ENCODE peak calls at places on chromosomes 7 and 10, in seven cellular contexts. J, U, L, B, S, W and H are unnamed samples.

GRCh38 chr10:59362184-59362966 is at the start of gene FAM13C:
- DNase-seq in S (peak), L (peak), W (peak), U (peak), J (peak), B (peak), H (peak)

GRCh38 chr10:16943301-16944080 is 126.3 kb upstream of the RSU1 start:
- DNase-seq in W (no peak), S (no peak), B (no peak), U (no peak), J (no peak), L (no peak), H (no peak)

GRCh38 chr7:74535951-74536356 is 82.2 kb downstream of the GTF2IRD1 start:
- DNase-seq in L (no peak), B (no peak), W (no peak), S (no peak), J (no peak), U (no peak), H (no peak)

GRCh38 chr7:152762056-152762455 is 2.5 kb downstream of the ACTR3B start:
- DNase-seq in W (no peak), U (no peak), L (no peak), B (no peak), S (no peak), J (no peak), H (no peak)

GRCh38 chr10:25191162-25191895 is 16.5 kb downstream of the GPR158 start:
- DNase-seq in J (no peak), S (no peak), U (no peak), W (no peak), L (no peak), B (no peak), H (no peak)

GRCh38 chr7:142916508-142916907 is 17.0 kb downstream of the TRPV5 start:
- DNase-seq in L (no peak), S (no peak), U (no peak), B (no peak), W (no peak), J (no peak), H (no peak)

GRCh38 chr10:26216949-26217395 is 398 bp downstream of the GAD2 start:
- DNase-seq in U (no peak), B (no peak), W (no peak), S (no peak), L (no peak), J (peak), H (no peak)

GRCh38 chr10:6299743-6300105 is 97.0 kb downstream of the PFKFB3 start:
- DNase-seq in B (no peak), U (no peak), S (no peak), W (no peak), J (no peak), L (no peak), H (no peak)

GRCh38 chr7:54015251-54015650 is 526.9 kb upstream of the VSTM2A start:
- DNase-seq in U (no peak), J (no peak), S (no peak), B (no peak), W (peak), L (no peak), H (no peak)

GRCh38 chr7:100674441-100675407 is 1.2 kb downstream of the GNB2 start:
- DNase-seq in B (peak), W (no peak), J (peak), L (no peak), S (no peak), U (no peak), H (no peak)

GRCh38 chr10:49094707-49095106 is 20.6 kb downstream of the VSTM4 start:
- DNase-seq in L (no peak), B (no peak), U (no peak), W (no peak), S (no peak), J (no peak), H (peak)

GRCh38 chr7:114426824-114427223 is 12.2 kb downstream of the FOXP2 start:
- DNase-seq in L (peak), J (no peak), U (no peak), B (no peak), W (no peak), S (no peak), H (no peak)

GRCh38 chr7:122844191-122844988 is 41.9 kb downstream of the CADPS2 start:
- DNase-seq in W (no peak), L (no peak), J (no peak), B (no peak), U (no peak), S (no peak), H (no peak)

GRCh38 chr7:133641436-133641835 is 388.6 kb downstream of the EXOC4 start:
- DNase-seq in U (no peak), W (no peak), B (no peak), L (no peak), J (no peak), S (no peak), H (no peak)

GRCh38 chr7:133646493-133647154 is 393.7 kb downstream of the EXOC4 start:
- DNase-seq in B (no peak), U (no peak), L (no peak), J (no peak), W (no peak), S (no peak), H (no peak)

GRCh38 chr7:133645870-133646492 is 393.1 kb downstream of the EXOC4 start:
- DNase-seq in U (no peak), W (no peak), L (no peak), B (no peak), J (no peak), S (no peak), H (no peak)

GRCh38 chr7:133638835-133639234 is 386.0 kb downstream of the EXOC4 start:
- DNase-seq in S (no peak), B (no peak), J (no peak), W (no peak), L (no peak), U (no peak), H (no peak)

GRCh38 chr7:133642907-133643306 is 390.0 kb downstream of the EXOC4 start:
- DNase-seq in B (no peak), S (no peak), L (no peak), J (no peak), W (peak), U (no peak), H (no peak)
- TF ChIP-seq CTCF in B (no peak), S (no peak), L (no peak), J (no peak), W (no peak), U (no peak), H (no peak)

GRCh38 chr10:88594482-88594881 is 7.9 kb downstream of the LIPJ start:
- DNase-seq in L (no peak), B (no peak), S (no peak), W (no peak), U (no peak), J (no peak), H (no peak)

GRCh38 chr10:88592425-88592824 is 5.9 kb downstream of the LIPJ start:
- DNase-seq in U (no peak), L (no peak), S (no peak), W (peak), J (no peak), B (no peak), H (no peak)

DNA sequence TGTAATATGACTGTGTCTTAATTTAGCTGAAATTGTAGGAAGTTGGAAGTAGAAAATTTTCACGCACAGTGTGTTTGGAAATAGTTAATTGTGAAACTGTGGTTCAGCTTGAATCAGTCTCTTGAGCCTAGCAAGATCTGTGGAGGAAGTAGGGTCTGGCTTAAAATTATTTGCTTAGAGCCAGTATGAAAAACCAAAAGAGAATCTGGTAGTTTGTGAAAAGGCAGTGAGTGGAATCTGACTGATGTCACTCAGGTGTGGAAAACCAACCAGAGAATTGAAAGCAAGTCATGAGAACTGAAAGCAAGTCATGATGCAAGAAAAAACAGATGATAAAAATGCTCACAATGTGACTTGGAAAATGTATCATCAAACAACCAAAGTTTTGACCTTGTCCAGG is 11.5 kb downstream of the LIPJ start:
- DNase-seq in U (no peak), B (no peak), W (no peak), J (peak), L (peak), S (no peak), H (no peak)
- TF ChIP-seq CTCF in U (no peak), B (no peak), W (no peak), J (no peak), L (no peak), S (no peak), H (no peak)

GRCh38 chr7:31129067-31129466 is 77.0 kb downstream of the ADCYAP1R1 start:
- DNase-seq in J (no peak), B (no peak), L (no peak), U (peak), W (no peak), S (no peak), H (no peak)
- TF ChIP-seq CTCF in J (no peak), B (no peak), L (no peak), U (peak), W (no peak), S (no peak), H (no peak)

DNA sequence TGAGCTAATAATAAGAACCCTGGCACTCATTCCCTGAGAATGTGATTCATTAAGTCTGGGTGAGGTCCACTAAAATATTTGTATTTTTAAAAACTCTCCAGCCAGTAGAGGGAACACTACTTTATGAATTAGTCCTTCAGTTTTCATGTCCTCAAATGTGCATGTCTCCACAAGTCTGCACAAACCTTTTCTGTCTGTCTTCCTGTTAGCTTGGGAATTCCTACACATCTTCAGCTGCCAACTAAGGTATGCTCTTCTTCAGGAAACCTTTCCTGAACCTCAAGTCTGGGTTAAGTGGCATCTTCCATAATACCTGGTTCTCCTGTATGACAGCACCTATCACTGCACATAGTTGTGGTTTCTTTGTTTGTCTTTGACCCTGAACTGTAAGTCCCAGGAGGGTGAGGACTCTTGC is 119.6 kb upstream of the MKX start:
- DNase-seq in L (no peak), W (peak), J (no peak), B (no peak), U (no peak), S (no peak), H (no peak)
- TF ChIP-seq CTCF in L (no peak), W (peak), J (no peak), B (no peak), U (no peak), S (no peak), H (no peak)

GRCh38 chr10:97888134-97888533 is 38.5 kb downstream of the GOLGA7B start:
- DNase-seq in S (no peak), J (no peak), W (no peak), B (no peak), U (no peak), L (no peak), H (no peak)

GRCh38 chr10:97886264-97886663 is 36.6 kb downstream of the GOLGA7B start:
- DNase-seq in B (no peak), W (no peak), U (no peak), J (no peak), S (no peak), L (no peak), H (no peak)

GRCh38 chr10:97887399-97887798 is 37.8 kb downstream of the GOLGA7B start:
- DNase-seq in U (no peak), L (no peak), B (no peak), W (no peak), J (no peak), S (no peak), H (no peak)

GRCh38 chr10:97889461-97890265 is 40.0 kb downstream of the GOLGA7B start:
- DNase-seq in L (no peak), B (peak), W (peak), S (no peak), U (peak), J (no peak), H (no peak)

DNA sequence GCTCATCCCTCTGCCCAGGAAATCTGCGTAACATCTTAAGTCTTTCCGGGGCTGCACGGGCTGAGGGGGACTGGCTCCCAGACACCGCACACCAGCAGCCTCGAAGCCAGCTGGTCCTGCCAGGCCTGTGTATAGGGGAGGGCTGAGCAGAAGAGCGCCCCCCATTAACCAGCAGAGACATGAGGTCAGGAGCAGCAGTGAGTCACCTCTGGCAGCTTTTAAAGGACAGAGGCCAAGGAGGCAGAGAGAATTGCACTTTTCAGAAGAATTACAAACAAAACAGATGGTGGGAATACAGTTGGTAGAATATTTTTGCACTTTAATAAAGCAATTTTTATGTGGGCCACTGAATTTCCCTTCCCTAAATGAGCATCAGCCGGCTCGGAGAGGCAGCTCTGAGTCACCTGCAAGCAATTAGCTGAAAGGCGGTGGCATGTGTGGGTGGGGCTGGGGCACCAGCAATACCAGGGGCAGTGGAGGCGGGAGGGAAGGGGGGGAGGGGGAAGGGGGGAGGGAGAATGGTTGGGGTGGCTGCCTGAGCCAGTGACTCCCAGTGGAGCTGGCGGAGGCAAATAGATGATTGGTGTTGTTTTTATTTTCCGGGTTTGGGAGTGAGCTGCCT is 39.1 kb downstream of the GOLGA7B start:
- DNase-seq in L (no peak), U (peak), J (no peak), W (peak), B (peak), S (no peak), H (no peak)
- TF ChIP-seq CTCF in L (no peak), U (no peak), J (no peak), W (no peak), B (no peak), S (no peak), H (no peak)

DNA sequence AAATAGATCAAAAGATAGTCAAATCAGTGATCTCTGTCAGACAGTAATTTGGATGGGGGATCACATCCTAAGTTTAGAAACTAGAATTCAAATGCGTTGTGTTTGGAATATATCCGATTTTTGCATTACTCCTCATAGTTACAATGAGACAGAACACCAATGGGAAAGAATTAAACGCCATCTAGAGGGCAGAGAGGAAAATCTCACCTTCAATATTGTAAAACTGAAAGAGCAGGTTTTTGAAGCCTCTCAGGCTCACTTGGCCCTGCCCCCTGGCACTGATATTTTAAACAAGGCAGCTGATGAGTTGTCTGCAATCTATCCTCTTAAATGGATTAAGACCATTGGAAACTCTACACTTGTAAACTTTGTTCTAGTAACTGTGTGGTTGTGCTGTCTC is 17.7 kb downstream of the FRG2B start:
- DNase-seq in B (no peak), W (peak), S (no peak), J (peak), L (no peak), U (peak), H (no peak)
- TF ChIP-seq CTCF in B (peak), W (peak), S (no peak), J (peak), L (peak), U (peak), H (peak)

DNA sequence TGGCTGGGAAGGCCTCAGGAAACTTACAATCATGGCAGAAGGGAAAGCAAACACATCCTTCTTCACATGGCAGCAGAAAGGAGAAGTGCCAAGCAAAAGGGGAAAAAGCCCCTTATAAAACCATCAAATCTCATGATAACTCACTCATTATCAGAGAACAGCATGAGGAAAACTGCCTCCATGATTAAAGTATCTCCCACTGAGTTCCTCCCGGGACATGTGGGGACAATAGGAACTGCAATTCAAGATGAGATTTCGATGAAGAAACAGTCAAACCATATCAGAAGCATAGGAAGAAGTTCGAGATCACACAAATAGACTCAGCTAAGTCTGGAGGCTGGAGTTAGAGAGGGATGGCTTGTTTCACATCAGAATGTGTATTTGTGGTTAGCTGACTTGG is 869.4 kb upstream of the PHF14 start:
- DNase-seq in U (no peak), J (no peak), W (no peak), B (no peak), S (no peak), L (no peak), H (no peak)
- TF ChIP-seq CTCF in U (no peak), J (no peak), W (no peak), B (no peak), S (no peak), L (no peak), H (no peak)